ENCODE peak calls at places on chromosomes 4 and X, in eight cellular contexts. J, T, W, D, L, A, K and G are unnamed samples.

GRCh38 chrX:16212436-16212835 is 45.2 kb downstream of the MAGEB17 start:
- DNase-seq in J (no peak), T (no peak), W (no peak), D (no peak), L (peak), A (peak), K (no peak), G (peak)

GRCh38 chr4:25628441-25628840 is 27.2 kb upstream of the SLC34A2 start:
- DNase-seq in J (no peak), T (no peak), W (no peak), D (no peak), L (no peak), A (no peak), K (no peak), G (no peak)

GRCh38 chrX:107673933-107674479 is 45.7 kb downstream of the PRPS1 start:
- DNase-seq in J (peak), T (peak), W (peak), D (peak), L (peak), A (peak), K (peak), G (peak)

GRCh38 chr4:7430965-7431695 is 3.6 kb downstream of the PSAPL1 start:
- DNase-seq in J (no peak), T (no peak), W (no peak), D (no peak), L (no peak), A (no peak), K (peak), G (no peak)

GRCh38 chr4:101008503-101008902 is 338.8 kb downstream of the PPP3CA start:
- DNase-seq in J (no peak), T (no peak), W (no peak), D (no peak), L (no peak), A (peak), K (no peak), G (no peak)

GRCh38 chr4:166143227-166143626 is 270.2 kb downstream of the TLL1 start:
- DNase-seq in J (no peak), T (peak), W (no peak), D (no peak), L (no peak), A (peak), K (no peak), G (peak)

GRCh38 chr4:167622481-167623240 is 388.4 kb upstream of the SPOCK3 start:
- DNase-seq in J (peak), T (peak), W (peak), D (peak), L (peak), A (peak), K (no peak), G (peak)

GRCh38 chr4:176927664-176928063 is 134.9 kb upstream of the VEGFC start:
- DNase-seq in J (no peak), T (no peak), W (no peak), D (no peak), L (peak), A (peak), K (no peak), G (no peak)

GRCh38 chrX:44817029-44817428 is 26.8 kb upstream of the DUSP21 start:
- DNase-seq in J (no peak), T (no peak), W (no peak), D (no peak), L (no peak), A (no peak), K (no peak), G (no peak)

GRCh38 chrX:129773649-129774458 is 5.9 kb upstream of the SASH3 start:
- DNase-seq in J (no peak), T (no peak), W (no peak), D (no peak), L (peak), A (no peak), K (no peak), G (peak)

GRCh38 chrX:31445542-31445941 is 373.7 kb upstream of the FTHL17 start:
- DNase-seq in J (no peak), T (no peak), W (no peak), D (no peak), L (no peak), A (no peak), K (no peak), G (no peak)

GRCh38 chr4:54643958-54644357 is 13.8 kb upstream of the KIT start:
- DNase-seq in J (no peak), T (no peak), W (no peak), D (no peak), L (no peak), A (no peak), K (no peak), G (no peak)

GRCh38 chr4:167232805-167233522 is 1.3 kb downstream of the SPOCK3 start:
- DNase-seq in J (no peak), T (no peak), W (no peak), D (no peak), L (no peak), A (no peak), K (no peak), G (no peak)

GRCh38 chr4:189870835-189871234 is 69.8 kb upstream of the FRG1 start:
- DNase-seq in J (no peak), T (no peak), W (no peak), D (no peak), L (no peak), A (no peak), K (no peak), G (no peak)

GRCh38 chr4:173573286-173573685 is 43.3 kb upstream of the HAND2 start:
- DNase-seq in J (no peak), T (no peak), W (no peak), D (no peak), L (no peak), A (no peak), K (no peak), G (no peak)

GRCh38 chr4:155676430-155676825 is 9.8 kb downstream of the GUCY1A1 start:
- DNase-seq in J (no peak), T (no peak), W (no peak), D (no peak), L (no peak), A (no peak), K (no peak), G (no peak)

GRCh38 chrX:152876931-152877840 is 20.7 kb upstream of the ZNF185 start:
- DNase-seq in J (no peak), T (no peak), W (no peak), D (no peak), L (no peak), A (no peak), K (no peak), G (no peak)

GRCh38 chr4:155617312-155617711 is 49.3 kb upstream of the GUCY1A1 start:
- DNase-seq in J (no peak), T (no peak), W (no peak), D (no peak), L (no peak), A (no peak), K (no peak), G (no peak)

GRCh38 chr4:174928575-174929253 is 10.6 kb downstream of the ADAM29 start:
- DNase-seq in J (no peak), T (no peak), W (no peak), D (no peak), L (no peak), A (no peak), K (no peak), G (peak)

GRCh38 chr4:169615467-169616106 is 3.2 kb upstream of the NEK1 start:
- DNase-seq in J (no peak), T (no peak), W (no peak), D (no peak), L (no peak), A (peak), K (no peak), G (no peak)

GRCh38 chrX:74445099-74445498 is 23.8 kb downstream of the SLC16A2 start:
- DNase-seq in J (no peak), T (no peak), W (no peak), D (no peak), L (no peak), A (no peak), K (no peak), G (no peak)

GRCh38 chr4:84159767-84160166 is 339.3 kb downstream of the NKX6-1 start:
- DNase-seq in J (no peak), T (no peak), W (no peak), D (no peak), L (peak), A (no peak), K (no peak), G (peak)

GRCh38 chrX:10612215-10612614 is 8.2 kb downstream of the MID1 start:
- DNase-seq in J (no peak), T (no peak), W (no peak), D (no peak), L (no peak), A (peak), K (no peak), G (no peak)

GRCh38 chrX:276588-277171 is 4.5 kb upstream of the PLCXD1 start:
- DNase-seq in J (no peak), T (no peak), W (no peak), D (no peak), L (peak), A (no peak), K (no peak), G (no peak)

GRCh38 chr4:167897116-167897515 is 195.2 kb upstream of the ANXA10 start:
- DNase-seq in J (no peak), T (no peak), W (no peak), D (no peak), L (peak), A (peak), K (no peak), G (peak)

GRCh38 chrX:13463608-13464007 is 105.8 kb upstream of the EGFL6 start:
- DNase-seq in J (peak), T (no peak), W (no peak), D (no peak), L (peak), A (peak), K (peak), G (no peak)

GRCh38 chr4:61223385-61223784 is 23.3 kb downstream of the ADGRL3 start:
- DNase-seq in J (no peak), T (no peak), W (no peak), D (no peak), L (no peak), A (no peak), K (no peak), G (no peak)

GRCh38 chrX:40073439-40074054 is 24.2 kb downstream of the BCOR start:
- DNase-seq in J (peak), T (no peak), W (no peak), D (no peak), L (no peak), A (no peak), K (no peak), G (no peak)

GRCh38 chr4:7432531-7433375 is 2.0 kb downstream of the PSAPL1 start:
- DNase-seq in J (no peak), T (no peak), W (no peak), D (no peak), L (no peak), A (no peak), K (no peak), G (no peak)

GRCh38 chr4:7070729-7071511 is 3.1 kb upstream of the GRPEL1 start:
- DNase-seq in J (peak), T (peak), W (peak), D (peak), L (peak), A (peak), K (peak), G (peak)

GRCh38 chr4:107050525-107051135 is 14.5 kb upstream of the DKK2 start:
- DNase-seq in J (no peak), T (no peak), W (no peak), D (no peak), L (peak), A (peak), K (no peak), G (peak)

GRCh38 chrX:49166914-49167739 is 4.6 kb downstream of the MAGIX start:
- DNase-seq in J (peak), T (no peak), W (peak), D (peak), L (peak), A (peak), K (peak), G (peak)

GRCh38 chrX:47936940-47937317 is 66.9 kb downstream of the ZNF182 start:
- DNase-seq in J (no peak), T (no peak), W (no peak), D (no peak), L (no peak), A (no peak), K (no peak), G (no peak)